ENCODE peak calls at places on chromosome 21, in seven cellular contexts. W, K, L, H, P, J and O are unnamed samples.

GRCh38 chr21:42474043-42474831 is 21.8 kb downstream of the RSPH1 start:
- DNase-seq in K (peak; percentile 79), P (no peak), W (peak; percentile 82), L (no peak), H (peak; percentile 84), J (peak; percentile 80), O (peak; percentile 50)

GRCh38 chr21:35824136-35824535 is 236.2 kb downstream of the SETD4 start:
- DNase-seq in K (no peak), J (no peak), L (no peak), H (no peak), W (no peak), P (no peak), O (no peak)

GRCh38 chr21:44574457-44575306 is 1.2 kb downstream of the KRTAP10-4 start:
- DNase-seq in K (no peak), L (no peak), H (peak; percentile 63), J (peak; percentile 16), P (no peak), W (no peak), O (no peak)

GRCh38 chr21:34223376-34223775 is 140.4 kb upstream of the KCNE2 start:
- DNase-seq in P (no peak), H (no peak), W (no peak), K (no peak), L (no peak), J (no peak), O (no peak)

GRCh38 chr21:16476056-16476850 is 746.5 kb downstream of the USP25 start:
- DNase-seq in L (no peak), J (no peak), K (no peak), H (no peak), P (no peak), W (no peak), O (no peak)

GRCh38 chr21:36615274-36615964 is 83.5 kb upstream of the SIM2 start:
- DNase-seq in H (no peak), W (no peak), L (no peak), P (no peak), K (no peak), J (no peak), O (no peak)

GRCh38 chr21:43323244-43324005 is 103.5 kb downstream of the SIK1 start:
- DNase-seq in K (peak; percentile 93), H (peak; percentile 75), W (no peak), L (no peak), J (no peak), P (no peak), O (no peak)

GRCh38 chr21:44840771-44841170 is 22.9 kb upstream of the SUMO3 start:
- DNase-seq in J (no peak), K (no peak), L (no peak), H (no peak), P (no peak), W (no peak), O (no peak)

GRCh38 chr21:30340714-30341573 is 3.5 kb upstream of the KRTAP27-1 start:
- DNase-seq in K (peak; percentile 52), J (peak; percentile 56), P (no peak), L (peak; percentile 10), W (no peak), H (no peak), O (peak; percentile 14)

GRCh38 chr21:23687154-23687553 is 1920.1 kb downstream of the MRPL39 start:
- DNase-seq in K (no peak), H (no peak), L (no peak), W (no peak), J (no peak), P (no peak), O (peak; percentile 68)

GRCh38 chr21:41695513-41695912 is 71.3 kb downstream of the RIPK4 start:
- DNase-seq in P (no peak), L (no peak), J (no peak), H (no peak), W (no peak), K (no peak), O (no peak)

GRCh38 chr21:41447356-41447755 is 21.3 kb downstream of the MX1 start:
- DNase-seq in P (no peak), H (no peak), L (no peak), J (no peak), W (no peak), K (no peak), O (no peak)

GRCh38 chr21:42570362-42570761 is 56.7 kb downstream of the SLC37A1 start:
- DNase-seq in K (no peak), J (no peak), W (no peak), L (no peak), H (peak; percentile 16), P (no peak), O (no peak)

GRCh38 chr21:16076465-16076864 is 346.7 kb downstream of the USP25 start:
- DNase-seq in P (no peak), L (no peak), H (no peak), J (no peak), W (no peak), K (no peak), O (no peak)